ENCODE peak calls at places on chromosomes 12 and 14, in seven cellular contexts. L, R, Z, P, X, S and A are unnamed samples.
A peak's percentile ranks its signal among the peaks of the same experiment; 100 is the strongest.

GRCh38 chr12:92961949-92962348 is 32.9 kb upstream of the EEA1 start:
- DNase-seq in L (no peak), R (no peak), S (no peak), P (no peak), X (no peak), Z (no peak), A (no peak)

GRCh38 chr12:8628731-8629130 is 16.1 kb upstream of the AICDA start:
- DNase-seq in Z (no peak), L (no peak), R (no peak), P (no peak), X (peak; percentile 57), S (no peak), A (no peak)

GRCh38 chr12:46267618-46268348 is 1.1 kb downstream of the SLC38A1 start:
- DNase-seq in R (no peak), Z (no peak), P (no peak), S (peak; percentile 28), X (peak; percentile 25), L (peak; percentile 47), A (no peak)

GRCh38 chr12:94427520-94428381 is 31.9 kb downstream of the CEP83 start:
- DNase-seq in L (peak; percentile 76), Z (no peak), X (peak; percentile 87), P (no peak), S (peak; percentile 93), R (no peak), A (no peak)

GRCh38 chr12:82057770-82058169 is 298.6 kb upstream of the PPFIA2 start:
- DNase-seq in P (no peak), X (no peak), L (no peak), R (no peak), Z (no peak), S (no peak), A (no peak)

GRCh38 chr14:95137804-95138167 is 19.5 kb downstream of the DICER1 start:
- DNase-seq in S (peak; percentile 19), P (no peak), Z (peak; percentile 36), R (no peak), X (no peak), L (no peak), A (no peak)

GRCh38 chr12:125773033-125773432 is 707.8 kb downstream of the AACS start:
- DNase-seq in L (no peak), Z (no peak), S (no peak), X (no peak), P (no peak), R (peak; percentile 5), A (no peak)

GRCh38 chr12:81330480-81330879 is 252.6 kb downstream of the ACSS3 start:
- DNase-seq in S (no peak), L (no peak), P (no peak), R (no peak), X (no peak), Z (no peak), A (no peak)

GRCh38 chr12:65470261-65470660 is 191.8 kb downstream of the MSRB3 start:
- DNase-seq in S (peak; percentile 27), R (no peak), L (no peak), P (no peak), X (peak; percentile 82), Z (no peak), A (no peak)

GRCh38 chr12:2613674-2614073 is 181.1 kb upstream of the FKBP4 start:
- DNase-seq in S (peak; percentile 93), L (no peak), P (peak; percentile 87), R (no peak), Z (no peak), X (peak; percentile 95), A (peak; percentile 88)

GRCh38 chr12:30996255-30996654 is 69.7 kb downstream of the TSPAN11 start:
- DNase-seq in R (no peak), P (no peak), Z (no peak), X (peak; percentile 58), S (peak; percentile 67), L (no peak), A (no peak)

GRCh38 chr14:21933681-21934080 is 260.1 kb upstream of the OR4E1 start:
- DNase-seq in P (no peak), L (no peak), Z (no peak), R (no peak), X (no peak), S (no peak), A (no peak)
- TF ChIP-seq CTCF in P (no peak), L (no peak), Z (no peak), R (peak; percentile 59), X (no peak), S (peak; percentile 6), A (no peak)

GRCh38 chr12:13666806-13667205 is 314.6 kb downstream of the GRIN2B start:
- DNase-seq in S (no peak), X (no peak), Z (no peak), P (no peak), L (no peak), R (no peak), A (no peak)
- TF ChIP-seq CTCF in S (no peak), X (no peak), Z (no peak), P (no peak), L (no peak), R (peak; percentile 61), A (no peak)

DNA sequence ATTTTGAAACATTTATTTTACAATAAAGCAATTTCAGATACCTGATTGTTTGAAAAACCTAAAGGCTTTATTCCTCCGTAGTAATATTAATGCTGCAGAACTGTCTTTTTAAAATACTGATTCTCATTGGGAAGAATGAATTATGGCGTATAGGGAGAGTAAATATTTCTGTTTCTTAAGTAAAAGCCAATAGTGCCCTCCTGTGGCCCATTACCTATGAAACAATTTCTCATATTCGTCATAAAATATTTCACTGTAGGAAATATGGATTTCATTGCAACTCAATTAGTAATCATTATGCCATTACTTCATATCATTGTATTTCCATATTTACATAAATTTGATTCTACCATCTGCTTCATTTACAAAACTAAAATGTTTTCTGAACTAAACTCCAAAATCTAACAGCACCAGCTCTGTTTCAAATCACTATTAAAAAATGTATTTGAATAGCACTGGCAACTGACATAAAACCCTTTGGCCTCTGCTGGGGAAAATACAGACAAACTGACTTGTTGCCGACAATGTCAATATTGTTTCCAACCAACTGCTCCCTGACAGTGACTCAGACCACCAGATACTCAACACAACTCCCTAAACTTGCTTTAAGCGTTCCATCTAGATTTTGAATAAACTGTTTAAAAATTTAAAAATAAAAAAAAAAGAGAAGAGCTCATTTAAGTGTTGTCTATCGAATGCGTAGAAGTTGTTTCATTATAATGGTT is 290.3 kb downstream of the NAV3 start:
- DNase-seq in L (no peak), S (peak; percentile 72), R (no peak), Z (no peak), P (no peak), X (peak; percentile 49), A (no peak)
- TF ChIP-seq CTCF in L (no peak), S (peak; percentile 40), R (peak; percentile 66), Z (no peak), P (no peak), X (peak; percentile 42), A (peak; percentile 55)

GRCh38 chr12:91219919-91220318 is 37.3 kb upstream of the DCN start:
- DNase-seq in R (no peak), P (no peak), L (no peak), Z (no peak), X (no peak), S (no peak), A (no peak)

GRCh38 chr12:91226951-91227350 is 44.3 kb upstream of the DCN start:
- DNase-seq in P (no peak), X (no peak), L (no peak), S (no peak), R (no peak), Z (no peak), A (no peak)

GRCh38 chr12:91224411-91224810 is 41.8 kb upstream of the DCN start:
- DNase-seq in R (no peak), Z (no peak), L (no peak), X (peak; percentile 59), S (no peak), P (no peak), A (no peak)

GRCh38 chr12:91222746-91223145 is 40.1 kb upstream of the DCN start:
- DNase-seq in R (no peak), X (peak; percentile 66), Z (no peak), P (no peak), L (no peak), S (peak; percentile 65), A (no peak)

DNA sequence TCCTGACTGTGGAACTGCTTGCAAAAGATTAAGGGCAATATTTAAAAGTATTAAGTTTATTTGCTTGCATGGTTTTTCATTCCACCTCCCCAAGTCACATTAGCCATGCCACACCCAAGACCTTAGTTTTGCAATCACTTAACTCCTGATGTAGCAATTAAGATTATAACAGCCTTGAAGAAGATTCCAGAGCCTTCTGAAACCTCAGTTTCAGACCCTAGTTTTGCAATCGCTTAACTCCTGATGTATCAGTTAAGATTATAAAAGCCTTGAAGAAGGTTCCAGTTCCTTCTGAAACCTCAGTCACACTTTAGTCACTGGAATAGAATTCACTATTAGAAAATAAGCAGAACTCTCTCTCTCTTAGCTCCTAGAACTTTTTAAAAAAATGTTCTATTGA is 42.7 kb upstream of the DCN start:
- DNase-seq in L (no peak), R (no peak), Z (no peak), P (no peak), S (peak; percentile 41), X (peak; percentile 80), A (no peak)
- TF ChIP-seq CTCF in L (no peak), R (no peak), Z (no peak), P (no peak), S (no peak), X (no peak), A (no peak)